ENCODE peak calls at places on chromosomes 5 and 9, in four cellular contexts. J, W, T and C are unnamed samples.

GRCh38 chr9:129128689-129129088 is 17.5 kb downstream of the PTPA start:
- DNase-seq in J (no peak), W (no peak), T (no peak), C (no peak)

GRCh38 chr5:14705556-14705955 is 41.0 kb downstream of the OTULIN start:
- DNase-seq in J (no peak), W (no peak), T (no peak), C (no peak)

GRCh38 chr5:175678074-175678473 is 20.2 kb downstream of the HRH2 start:
- DNase-seq in J (no peak), W (no peak), T (no peak), C (no peak)

GRCh38 chr9:75161116-75161857 is 73.0 kb downstream of the OSTF1 start:
- DNase-seq in J (no peak), W (no peak), T (no peak), C (peak; percentile 36)

GRCh38 chr9:105318729-105319513 is 74.5 kb downstream of the SLC44A1 start:
- DNase-seq in J (no peak), W (no peak), T (no peak), C (no peak)

GRCh38 chr9:1606253-1606652 is 408.9 kb upstream of the SMARCA2 start:
- DNase-seq in J (no peak), W (no peak), T (no peak), C (no peak)

GRCh38 chr5:50963647-50964584 is 297.5 kb downstream of the PARP8 start:
- DNase-seq in J (no peak), W (peak; percentile 52), T (no peak), C (no peak)

GRCh38 chr5:14988210-14988609 is 116.6 kb upstream of the ANKH start:
- DNase-seq in J (no peak), W (no peak), T (no peak), C (no peak)

GRCh38 chr5:21219255-21219654 is 1231.3 kb upstream of the CDH18 start:
- DNase-seq in J (no peak), W (no peak), T (no peak), C (no peak)

GRCh38 chr5:149489605-149490037 is 61.6 kb downstream of the CSNK1A1 start:
- DNase-seq in J (no peak), W (no peak), T (peak; percentile 70), C (no peak)

GRCh38 chr5:79416499-79416898 is 97.4 kb downstream of the HOMER1 start:
- DNase-seq in J (no peak), W (no peak), T (no peak), C (no peak)

GRCh38 chr9:114574438-114574837 is 13.1 kb upstream of the ATP6V1G1 start:
- DNase-seq in J (no peak), W (no peak), T (no peak), C (no peak)

GRCh38 chr9:35406183-35406959 is 83.5 kb upstream of the RUSC2 start:
- DNase-seq in J (no peak), W (peak; percentile 84), T (no peak), C (no peak)

GRCh38 chr9:84397151-84397728 is 56.7 kb upstream of the SLC28A3 start:
- DNase-seq in J (no peak), W (peak; percentile 50), T (no peak), C (peak; percentile 38)

GRCh38 chr9:133449760-133450159 is 10.0 kb upstream of the CACFD1 start:
- DNase-seq in J (no peak), W (no peak), T (no peak), C (no peak)

GRCh38 chr9:73202992-73203391 is 51.3 kb downstream of the ANXA1 start:
- DNase-seq in J (no peak), W (no peak), T (no peak), C (no peak)

GRCh38 chr5:135087950-135088349 is 53.9 kb upstream of the PITX1 start:
- DNase-seq in J (no peak), W (no peak), T (no peak), C (no peak)

GRCh38 chr5:158879993-158880392 is 219.7 kb downstream of the EBF1 start:
- DNase-seq in J (no peak), W (no peak), T (no peak), C (no peak)

GRCh38 chr5:131640043-131640856 is 5.2 kb upstream of the RAPGEF6 start:
- DNase-seq in J (no peak), W (no peak), T (no peak), C (no peak)

GRCh38 chr9:126404459-126404858 is 77.8 kb downstream of the MVB12B start:
- DNase-seq in J (no peak), W (no peak), T (no peak), C (no peak)

GRCh38 chr9:116572095-116572748 is 114.9 kb upstream of the TRIM32 start:
- DNase-seq in J (no peak), W (peak; percentile 44), T (no peak), C (peak; percentile 70)

GRCh38 chr5:111551120-111551519 is 38.8 kb upstream of the STARD4 start:
- DNase-seq in J (no peak), W (no peak), T (no peak), C (no peak)

GRCh38 chr5:170312666-170313065 is 15.1 kb upstream of the LCP2 start:
- DNase-seq in J (no peak), W (no peak), T (no peak), C (no peak)

DNA sequence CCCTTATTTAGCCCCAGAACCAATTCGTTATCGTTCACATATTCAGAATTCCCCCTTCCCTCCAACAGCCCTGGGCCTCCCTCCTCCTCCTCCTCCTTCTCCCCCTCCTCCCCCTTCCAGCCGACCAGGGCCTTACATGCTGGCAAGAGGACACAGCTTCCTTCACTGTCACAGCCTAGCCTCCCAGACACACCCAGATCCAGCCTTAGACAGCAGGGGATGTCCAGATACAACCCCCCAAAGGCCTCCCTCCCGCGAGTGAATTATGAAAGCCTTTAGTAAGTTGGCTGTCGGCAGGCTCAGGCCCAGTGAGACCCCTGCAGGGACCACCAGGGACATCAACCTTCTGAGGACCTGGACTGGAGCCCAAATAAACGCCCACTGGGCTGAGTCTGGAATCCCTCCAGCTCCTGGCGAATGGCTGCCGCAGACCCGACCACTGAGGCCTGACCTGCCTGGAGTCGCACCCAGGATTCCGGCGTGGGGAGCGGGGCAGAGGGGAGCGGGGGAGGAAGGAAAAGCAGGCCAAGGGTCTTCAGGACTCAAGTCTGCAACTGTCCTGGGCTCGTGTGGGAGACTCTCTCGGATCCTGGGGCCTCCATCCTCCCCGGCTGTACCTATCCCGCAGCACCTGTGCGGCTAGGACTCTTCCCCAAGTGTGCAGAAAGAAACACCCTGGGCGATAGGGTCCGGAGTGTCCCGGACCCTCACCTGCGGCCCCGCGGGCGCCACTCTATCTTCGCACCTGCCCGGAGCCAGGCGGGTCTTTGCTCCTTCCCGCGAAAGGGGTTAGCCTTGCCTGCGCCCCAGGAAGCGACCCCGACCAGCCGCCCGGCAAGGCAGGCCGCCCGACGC is 735 bp downstream of the SEPTIN8 start:
- DNase-seq in J (no peak), W (no peak), T (no peak), C (no peak)
- TF ChIP-seq CTCF in J (no peak), W (no peak), T (peak; percentile 8), C (no peak)

GRCh38 chr5:60551250-60551649 is 148.7 kb downstream of the DEPDC1B start:
- DNase-seq in J (no peak), W (no peak), T (no peak), C (no peak)
- TF ChIP-seq CTCF in J (no peak), W (no peak), T (no peak), C (no peak)

GRCh38 chr5:34007675-34008600 is at the start of gene AMACR:
- DNase-seq in J (peak; percentile 33), W (peak; percentile 99), T (peak; percentile 85), C (peak; percentile 81)
- TF ChIP-seq CTCF in J (peak; percentile 14), W (peak; percentile 16), T (peak; percentile 1), C (no peak)

GRCh38 chr9:131836607-131837315 is 96.9 kb upstream of the RAPGEF1 start:
- DNase-seq in J (no peak), W (no peak), T (no peak), C (no peak)

GRCh38 chr9:131836021-131836420 is 96.1 kb upstream of the RAPGEF1 start:
- DNase-seq in J (no peak), W (no peak), T (no peak), C (no peak)

GRCh38 chr9:131838581-131839280 is 98.9 kb upstream of the RAPGEF1 start:
- DNase-seq in J (no peak), W (no peak), T (no peak), C (no peak)

GRCh38 chr9:131837836-131838235 is 98.0 kb upstream of the RAPGEF1 start:
- DNase-seq in J (no peak), W (no peak), T (no peak), C (no peak)

GRCh38 chr9:131837316-131837715 is 97.4 kb upstream of the RAPGEF1 start:
- DNase-seq in J (no peak), W (no peak), T (no peak), C (no peak)
- TF ChIP-seq CTCF in J (peak; percentile 21), W (peak; percentile 29), T (peak; percentile 8), C (peak; percentile 11)